ENCODE peak calls at places on chromosome 7, in nine cellular contexts. V, M, G, I, Q, W, U, F and Y are unnamed samples.

GRCh38 chr7:96786998-96787395 is 77.4 kb upstream of the SEM1 start:
- DNase-seq in V (no peak), G (no peak), M (peak; percentile 69), Q (no peak), I (no peak), U (no peak), W (no peak), F (no peak), Y (no peak)

GRCh38 chr7:38660427-38661099 is 29.4 kb upstream of the AMPH start:
- DNase-seq in G (peak; percentile 48), I (peak; percentile 29), U (no peak), V (peak; percentile 35), W (no peak), F (peak; percentile 14), Q (no peak), M (peak; percentile 84), Y (no peak)

GRCh38 chr7:100266576-100267354 is 40.7 kb upstream of the SPDYE3 start:
- DNase-seq in F (no peak), I (no peak), M (no peak), U (no peak), W (no peak), G (no peak), Q (no peak), V (no peak), Y (no peak)

GRCh38 chr7:157568785-157569584 is 232.2 kb downstream of the DNAJB6 start:
- DNase-seq in F (peak; percentile 66), Q (peak; percentile 29), I (peak; percentile 78), V (no peak), G (no peak), U (peak; percentile 84), M (peak; percentile 56), W (no peak), Y (peak; percentile 38)

GRCh38 chr7:99595111-99595745 is 2.8 kb upstream of the TMEM225B start:
- DNase-seq in V (no peak), W (no peak), U (no peak), Q (no peak), I (no peak), M (no peak), F (no peak), G (no peak), Y (no peak)

GRCh38 chr7:64636386-64636785 is 29.5 kb upstream of the ZNF107 start:
- DNase-seq in I (no peak), Q (no peak), V (no peak), F (no peak), U (no peak), G (no peak), W (no peak), M (peak; percentile 51), Y (no peak)

GRCh38 chr7:74625446-74625845 is 32.1 kb upstream of the GTF2I start:
- DNase-seq in F (no peak), V (no peak), I (peak; percentile 46), M (no peak), G (peak; percentile 11), U (no peak), W (no peak), Q (no peak), Y (no peak)

GRCh38 chr7:48638041-48638440 is 286.3 kb upstream of the CDC14C start:
- DNase-seq in G (no peak), F (no peak), Q (no peak), V (no peak), M (no peak), I (no peak), W (no peak), U (no peak), Y (no peak)

GRCh38 chr7:101308245-101309085 is 13.1 kb downstream of the IFT22 start:
- DNase-seq in Q (peak; percentile 87), W (no peak), V (no peak), U (peak; percentile 88), M (peak; percentile 95), G (peak; percentile 77), F (no peak), I (peak; percentile 73), Y (no peak)

GRCh38 chr7:14754631-14755030 is 147.9 kb downstream of the DGKB start:
- DNase-seq in V (no peak), M (peak; percentile 15), I (no peak), W (no peak), Q (no peak), U (no peak), G (no peak), F (no peak), Y (no peak)

GRCh38 chr7:47937065-47937687 is 11.1 kb downstream of the PKD1L1 start:
- DNase-seq in I (no peak), Q (no peak), G (no peak), U (no peak), W (no peak), V (no peak), M (no peak), F (peak; percentile 76), Y (peak; percentile 79)

GRCh38 chr7:123662755-123663154 is 7.1 kb downstream of the LMOD2 start:
- DNase-seq in F (no peak), I (no peak), Q (no peak), M (no peak), V (no peak), U (no peak), G (no peak), W (no peak), Y (no peak)

GRCh38 chr7:133275441-133276105 is 22.7 kb downstream of the EXOC4 start:
- DNase-seq in M (no peak), F (no peak), G (no peak), V (no peak), Q (no peak), I (no peak), W (no peak), U (no peak), Y (no peak)

GRCh38 chr7:14596421-14596820 is 306.1 kb downstream of the DGKB start:
- DNase-seq in I (no peak), U (no peak), W (no peak), F (no peak), Q (no peak), G (no peak), V (no peak), M (no peak), Y (no peak)

GRCh38 chr7:24337180-24337579 is 53.2 kb downstream of the NPY start:
- DNase-seq in I (no peak), F (no peak), V (no peak), M (peak; percentile 93), U (no peak), G (no peak), W (no peak), Q (no peak), Y (no peak)

GRCh38 chr7:96414931-96415292 is 93.0 kb upstream of the SLC25A13 start:
- DNase-seq in W (no peak), I (peak; percentile 71), Q (no peak), G (peak; percentile 52), V (peak; percentile 62), F (peak; percentile 14), U (no peak), M (peak; percentile 70), Y (no peak)

GRCh38 chr7:137984181-137985041 is 17.5 kb downstream of the CREB3L2 start:
- DNase-seq in Q (no peak), W (no peak), M (no peak), U (no peak), G (peak; percentile 64), F (no peak), V (no peak), I (peak; percentile 39), Y (no peak)

GRCh38 chr7:137985897-137986251 is 16.0 kb downstream of the CREB3L2 start:
- DNase-seq in M (no peak), G (peak; percentile 65), F (no peak), V (no peak), U (no peak), W (no peak), Q (no peak), I (no peak), Y (no peak)

GRCh38 chr7:137987011-137987334 is 14.9 kb downstream of the CREB3L2 start:
- DNase-seq in F (no peak), I (no peak), U (peak; percentile 22), W (no peak), G (no peak), Q (no peak), V (no peak), M (no peak), Y (no peak)

GRCh38 chr7:137986252-137987010 is 15.5 kb downstream of the CREB3L2 start:
- DNase-seq in U (no peak), G (peak; percentile 52), F (no peak), I (peak; percentile 79), V (no peak), W (no peak), Q (peak; percentile 35), M (no peak), Y (no peak)

GRCh38 chr7:137985253-137985896 is 16.5 kb downstream of the CREB3L2 start:
- DNase-seq in U (no peak), F (no peak), G (no peak), M (peak; percentile 30), I (peak; percentile 32), W (no peak), V (no peak), Q (no peak), Y (no peak)
- TF ChIP-seq POLR2AphosphoS5 in U (no peak), F (no peak), G (no peak), M (no peak), I (no peak), W (no peak), V (no peak), Q (no peak), Y (no peak)

GRCh38 chr7:116354546-116355422 is 144.4 kb downstream of the TES start:
- DNase-seq in V (peak; percentile 98), G (peak; percentile 27), M (peak; percentile 34), U (no peak), F (no peak), I (peak; percentile 12), Q (peak; percentile 72), W (peak; percentile 82), Y (no peak)
- TF ChIP-seq POLR2AphosphoS5 in V (peak; percentile 67), G (peak; percentile 24), M (no peak), U (peak; percentile 67), F (no peak), I (no peak), Q (peak; percentile 76), W (peak; percentile 17), Y (no peak)

GRCh38 chr7:117132385-117133120 is 179.3 kb downstream of the ST7 start:
- DNase-seq in F (no peak), I (no peak), U (no peak), V (peak; percentile 74), W (no peak), G (no peak), M (no peak), Q (no peak), Y (no peak)
- TF ChIP-seq POLR2AphosphoS5 in F (no peak), I (no peak), U (no peak), V (no peak), W (no peak), G (no peak), M (no peak), Q (no peak), Y (no peak)

DNA sequence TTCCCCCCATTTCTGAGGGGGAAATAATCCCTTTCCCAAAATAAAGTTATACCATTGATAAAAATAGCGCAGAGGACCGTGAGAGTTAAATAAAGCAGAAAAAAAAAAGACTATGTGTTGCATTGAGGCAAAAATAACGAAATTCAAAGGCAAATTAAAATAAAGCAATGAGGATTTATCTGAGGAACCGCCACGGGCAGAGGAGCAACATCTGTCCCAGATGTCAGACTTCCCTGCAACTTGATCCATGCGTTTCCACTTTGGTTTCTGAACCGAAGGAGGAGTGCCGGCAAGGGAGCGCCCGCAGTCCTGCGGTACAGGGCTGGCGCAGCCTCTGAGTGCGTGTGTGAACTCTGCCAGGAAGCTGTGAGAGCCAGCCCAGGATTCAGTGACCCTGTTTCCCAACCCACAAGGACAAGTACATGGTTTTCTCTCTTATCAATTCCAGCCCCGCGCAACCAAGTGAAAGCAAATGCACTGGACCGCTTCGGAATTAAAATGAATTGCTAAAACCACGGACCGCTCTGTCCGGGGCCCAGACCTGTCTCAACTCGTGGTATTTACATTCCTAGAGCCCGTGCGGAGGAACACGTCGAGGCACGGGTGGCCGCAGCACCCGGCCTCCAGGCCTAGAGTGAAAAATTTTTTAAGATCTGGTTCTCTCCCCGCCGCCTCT is 291.7 kb upstream of the NFE2L3 start:
- DNase-seq in G (no peak), F (no peak), V (no peak), U (peak; percentile 53), W (no peak), Q (no peak), M (peak; percentile 72), I (no peak), Y (no peak)
- TF ChIP-seq POLR2AphosphoS5 in G (no peak), F (no peak), V (no peak), U (no peak), W (no peak), Q (no peak), M (no peak), I (no peak), Y (no peak)